ENCODE peak calls at places on chromosomes 3 and 15, in eight cellular contexts. M, B, X, U, L, Y, R and E are unnamed samples. For H3K4me1, the result is how much of the 10 kb centered on the place peaks cover.

GRCh38 chr15:42108808-42109207 is 14.4 kb upstream of the PLA2G4D start:
- DNase-seq in M (no peak), B (no peak), X (no peak), U (no peak), L (no peak), Y (no peak), R (no peak), E (no peak)

GRCh38 chr15:70029297-70029701 is 68.4 kb downstream of the TLE3 start:
- DNase-seq in M (no peak), B (no peak), X (no peak), U (no peak), L (no peak), Y (peak), R (no peak), E (no peak)

GRCh38 chr3:14216257-14217048 is 37.8 kb downstream of the LSM3 start:
- DNase-seq in M (peak), B (no peak), X (peak), U (no peak), L (no peak), Y (peak), R (no peak), E (peak)

GRCh38 chr3:42235532-42235931 is 30.5 kb downstream of the CCK start:
- DNase-seq in M (no peak), B (no peak), X (no peak), U (no peak), L (no peak), Y (no peak), R (no peak), E (no peak)

GRCh38 chr15:28096720-28097431 is 2.2 kb downstream of the OCA2 start:
- DNase-seq in M (peak), B (no peak), X (no peak), U (no peak), L (no peak), Y (peak), R (no peak), E (no peak)

GRCh38 chr3:44509985-44510360 is 32.5 kb upstream of the ZNF445 start:
- DNase-seq in M (no peak), B (no peak), X (no peak), U (peak), L (no peak), Y (no peak), R (no peak), E (no peak)

GRCh38 chr3:125374996-125375941 is at the start of gene ZNF148:
- DNase-seq in M (peak), B (peak), X (peak), U (peak), L (peak), Y (peak), R (peak), E (peak)

GRCh38 chr15:61099030-61099800 is 129.9 kb downstream of the RORA start:
- DNase-seq in M (no peak), B (no peak), X (no peak), U (no peak), L (no peak), Y (no peak), R (no peak), E (no peak)

GRCh38 chr3:156770699-156771414 is 55.3 kb upstream of the LEKR1 start:
- DNase-seq in M (no peak), B (no peak), X (no peak), U (no peak), L (no peak), Y (no peak), R (no peak), E (no peak)

GRCh38 chr3:16441306-16441898 is 72.1 kb downstream of the RFTN1 start:
- DNase-seq in M (no peak), B (no peak), X (no peak), U (no peak), L (no peak), Y (no peak), R (no peak), E (no peak)

GRCh38 chr15:74406992-74407705 is 26.6 kb downstream of the SEMA7A start:
- DNase-seq in M (no peak), B (no peak), X (no peak), U (no peak), L (peak), Y (no peak), R (no peak), E (peak)

GRCh38 chr15:67161881-67162280 is 92.6 kb downstream of the AAGAB start:
- DNase-seq in M (no peak), B (no peak), X (no peak), U (no peak), L (peak), Y (no peak), R (no peak), E (no peak)

GRCh38 chr3:184186184-184186901 is at the start of gene ABCF3:
- DNase-seq in M (peak), B (peak), X (peak), U (no peak), L (peak), Y (no peak), R (no peak), E (peak)

GRCh38 chr3:150743508-150743907 is 19.5 kb downstream of the SIAH2 start:
- DNase-seq in M (no peak), B (no peak), X (no peak), U (no peak), L (no peak), Y (no peak), R (no peak), E (no peak)

GRCh38 chr3:17678116-17678741 is 64.2 kb downstream of the TBC1D5 start:
- DNase-seq in M (no peak), B (no peak), X (no peak), U (no peak), L (no peak), Y (no peak), R (no peak), E (no peak)

GRCh38 chr15:85748729-85749128 is 46.0 kb downstream of the KLHL25 start:
- DNase-seq in M (peak), B (no peak), X (no peak), U (no peak), L (peak), Y (peak), R (no peak), E (peak)

GRCh38 chr15:98650871-98651481 is 2.6 kb downstream of the IGF1R start:
- DNase-seq in M (peak), B (peak), X (peak), U (peak), L (peak), Y (no peak), R (no peak), E (no peak)

GRCh38 chr3:126538966-126539365 is 15.0 kb downstream of the CHST13 start:
- DNase-seq in M (no peak), B (no peak), X (no peak), U (no peak), L (no peak), Y (no peak), R (no peak), E (no peak)

GRCh38 chr3:126540946-126541627 is 17.1 kb downstream of the CHST13 start:
- DNase-seq in M (peak), B (peak), X (peak), U (no peak), L (peak), Y (peak), R (no peak), E (peak)

GRCh38 chr3:126540342-126540849 is 16.4 kb downstream of the CHST13 start:
- DNase-seq in M (peak), B (peak), X (peak), U (no peak), L (peak), Y (peak), R (no peak), E (no peak)

GRCh38 chr3:126538316-126538715 is 14.4 kb downstream of the CHST13 start:
- DNase-seq in M (no peak), B (peak), X (peak), U (no peak), L (no peak), Y (peak), R (no peak), E (peak)

DNA sequence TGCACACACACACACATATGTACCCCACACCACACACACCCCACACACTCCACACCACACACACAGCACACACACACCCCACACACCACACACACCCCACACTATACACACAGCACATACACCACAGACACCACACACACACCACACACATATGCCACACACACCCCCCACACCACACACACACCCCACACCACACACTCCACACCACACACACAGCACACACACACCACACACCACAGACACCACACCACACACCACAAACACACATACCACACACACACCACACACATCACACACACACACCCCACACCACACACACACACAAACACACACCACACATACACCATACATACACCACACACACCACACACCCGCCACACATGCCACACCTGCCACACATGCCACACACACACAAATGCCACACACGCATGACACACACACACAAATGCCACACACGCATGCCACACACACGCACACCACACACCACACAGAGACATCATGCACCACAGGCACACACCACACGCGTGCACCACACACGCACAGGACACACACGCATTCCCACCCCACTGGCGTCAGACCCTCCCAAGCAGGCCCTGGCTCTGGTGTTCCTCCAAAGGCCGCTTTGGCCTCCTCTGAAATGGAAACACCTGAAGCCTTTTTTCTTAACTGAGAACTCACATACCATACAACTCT is 15.7 kb downstream of the CHST13 start:
- DNase-seq in M (peak), B (peak), X (peak), U (no peak), L (peak), Y (peak), R (no peak), E (peak)
- H3K4me1 ChIP-seq in M (under half), B (under half), X (under half), U (under half), L (under half), Y (under half), R (under half), E (under half)

GRCh38 chr15:90249123-90249863 is at the start of gene TTLL13:
- DNase-seq in M (peak), B (peak), X (peak), U (peak), L (peak), Y (peak), R (peak), E (peak)
- TF ChIP-seq POLR2A in M (no peak), B (peak), X (peak), U (peak), L (no peak), Y (no peak), R (no peak), E (no peak)

DNA sequence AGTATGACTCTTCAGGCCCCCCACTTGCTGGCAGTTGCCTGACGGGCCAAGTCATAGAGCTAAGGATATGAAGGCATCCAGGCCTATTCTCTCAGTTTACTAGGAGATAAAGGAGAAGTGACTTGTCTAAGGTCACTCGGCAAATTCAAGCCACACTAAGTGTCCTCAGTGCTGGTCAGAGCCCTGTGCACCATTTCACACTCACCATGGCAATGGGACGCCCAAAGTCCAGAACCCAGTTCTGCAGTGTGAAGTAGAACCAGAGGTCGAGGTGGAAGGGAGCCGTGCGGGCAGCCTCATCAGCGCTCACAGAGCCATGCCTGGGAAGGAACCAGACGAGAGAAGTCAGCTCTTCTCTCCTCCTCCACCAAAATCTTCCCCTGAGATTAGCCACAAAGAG is 11.2 kb downstream of the CLN6 start:
- DNase-seq in M (peak), B (no peak), X (no peak), U (no peak), L (no peak), Y (peak), R (no peak), E (no peak)
- H3K4me1 ChIP-seq in M (under half), B (under half), X (under half), U (under half), L (under half), Y (under half), R (under half), E (under half)

GRCh38 chr3:133979553-133979952 is 50.2 kb downstream of the SLCO2A1 start:
- DNase-seq in M (no peak), B (no peak), X (no peak), U (no peak), L (no peak), Y (peak), R (no peak), E (no peak)
- TF ChIP-seq POLR2A in M (no peak), B (no peak), X (no peak), U (no peak), L (no peak), Y (no peak), R (no peak), E (no peak)

DNA sequence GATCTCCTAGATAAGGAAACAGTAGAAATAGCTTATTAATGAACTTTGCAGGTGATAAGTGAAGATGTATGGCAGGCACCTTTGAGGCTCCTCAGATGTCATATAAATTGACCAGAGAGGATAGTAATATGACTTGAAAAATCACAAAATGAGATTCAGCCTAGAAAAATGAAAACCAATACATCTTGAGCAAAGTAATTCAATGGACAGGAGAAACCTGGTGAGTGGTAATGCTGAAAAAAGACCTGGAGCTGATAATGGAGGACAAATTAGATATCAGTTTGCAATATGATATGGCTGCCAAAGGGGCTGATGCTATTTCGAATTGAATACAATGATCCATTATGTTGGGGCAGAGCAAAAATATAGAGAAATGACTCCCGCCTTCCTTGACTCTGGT is 103.9 kb downstream of the LSAMP start:
- DNase-seq in M (no peak), B (no peak), X (no peak), U (no peak), L (no peak), Y (no peak), R (no peak), E (no peak)
- H3K4me1 ChIP-seq in M (under half), B (under half), X (under half), U (under half), L (under half), Y (under half), R (under half), E (under half)